ENCODE peak calls at places on chromosome 18, in four cellular contexts. W is upper lobe of left lung, R is A549, C is HepG2. U is an unnamed sample.

GRCh38 chr18:73340135-73340934 is 472.5 kb upstream of the NETO1 start:
- ATAC-seq in W (peak), R (peak), C (no peak), U (no peak)

GRCh38 chr18:21826196-21826595 is 85.6 kb downstream of the MIB1 start:
- ATAC-seq in W (no peak), R (no peak), C (no peak), U (no peak)

GRCh38 chr18:35084494-35085449 is 43.6 kb downstream of the MAPRE2 start:
- ATAC-seq in W (no peak), R (no peak), C (peak), U (no peak)

GRCh38 chr18:12851709-12852108 is 32.3 kb downstream of the PTPN2 start:
- ATAC-seq in W (no peak), R (no peak), C (no peak), U (no peak)

GRCh38 chr18:62954341-62954740 is 239.0 kb downstream of the PHLPP1 start:
- ATAC-seq in W (no peak), R (no peak), C (no peak), U (no peak)

GRCh38 chr18:43392168-43392567 is 114.9 kb upstream of the SYT4 start:
- ATAC-seq in W (no peak), R (no peak), C (no peak), U (no peak)

GRCh38 chr18:9290171-9290570 is 44.4 kb upstream of the TWSG1 start:
- ATAC-seq in W (no peak), R (no peak), C (no peak), U (no peak)

GRCh38 chr18:41072946-41073345 is 882.1 kb upstream of the PIK3C3 start:
- ATAC-seq in W (no peak), R (no peak), C (no peak), U (no peak)

GRCh38 chr18:55018602-55019001 is 59.3 kb upstream of the CCDC68 start:
- ATAC-seq in W (no peak), R (no peak), C (no peak), U (no peak)

GRCh38 chr18:24731158-24731557 is 270.7 kb downstream of the HRH4 start:
- ATAC-seq in W (no peak), R (no peak), C (no peak), U (no peak)

GRCh38 chr18:23387265-23387664 is 65.8 kb upstream of the RIOK3 start:
- ATAC-seq in W (no peak), R (no peak), C (no peak), U (no peak)

GRCh38 chr18:58668897-58669296 is 2.4 kb upstream of the MALT1 start:
- ATAC-seq in W (no peak), R (no peak), C (no peak), U (no peak)

GRCh38 chr18:10661333-10661732 is 135.5 kb downstream of the NAPG start:
- ATAC-seq in W (no peak), R (no peak), C (no peak), U (peak)

GRCh38 chr18:56651771-56652092 is 573 bp downstream of the WDR7 start:
- ATAC-seq in W (no peak), R (no peak), C (peak), U (no peak)

GRCh38 chr18:23574611-23575308 is 11.5 kb downstream of the NPC1 start:
- ATAC-seq in W (no peak), R (no peak), C (no peak), U (no peak)

GRCh38 chr18:31760695-31761094 is at the start of gene SLC25A52:
- ATAC-seq in W (no peak), R (no peak), C (no peak), U (no peak)

GRCh38 chr18:42758851-42759250 is 356.6 kb downstream of the RIT2 start:
- ATAC-seq in W (no peak), R (no peak), C (no peak), U (no peak)

GRCh38 chr18:59691046-59691395 is 6.2 kb downstream of the CCBE1 start:
- ATAC-seq in W (no peak), R (no peak), C (no peak), U (no peak)

GRCh38 chr18:35159782-35160181 is 81.1 kb upstream of the ZNF397 start:
- ATAC-seq in W (no peak), R (no peak), C (no peak), U (no peak)

GRCh38 chr18:58535340-58536186 is 93.3 kb downstream of the ALPK2 start:
- ATAC-seq in W (no peak), R (no peak), C (no peak), U (peak)

GRCh38 chr18:58337285-58337684 is 291.6 kb downstream of the ALPK2 start:
- ATAC-seq in W (no peak), R (no peak), C (no peak), U (no peak)

GRCh38 chr18:55337908-55338521 is 250.0 kb downstream of the TCF4 start:
- ATAC-seq in W (peak), R (no peak), C (no peak), U (peak)

GRCh38 chr18:45066868-45067267 is 386.2 kb downstream of the SETBP1 start:
- ATAC-seq in W (no peak), R (no peak), C (no peak), U (no peak)

GRCh38 chr18:21439453-21439852 is 161.1 kb downstream of the ESCO1 start:
- ATAC-seq in W (peak), R (peak), C (peak), U (peak)

GRCh38 chr18:58364867-58365533 is 263.9 kb downstream of the ALPK2 start:
- ATAC-seq in W (no peak), R (no peak), C (no peak), U (no peak)

GRCh38 chr18:35998967-35999366 is 26.5 kb downstream of the RMP24 start:
- ATAC-seq in W (no peak), R (peak), C (peak), U (no peak)

GRCh38 chr18:42024131-42024530 is 69.1 kb downstream of the PIK3C3 start:
- ATAC-seq in W (no peak), R (no peak), C (no peak), U (no peak)

GRCh38 chr18:74148543-74149070 is 284 bp downstream of the TIMM21 start:
- ATAC-seq in W (no peak), R (peak), C (no peak), U (no peak)

GRCh38 chr18:12420831-12421421 is 13.2 kb downstream of the PRELID3A start:
- ATAC-seq in W (no peak), R (no peak), C (peak), U (peak)

GRCh38 chr18:57784816-57785144 is 18.3 kb downstream of the ATP8B1 start:
- ATAC-seq in W (no peak), R (no peak), C (no peak), U (no peak)

GRCh38 chr18:25310045-25310444 is 41.9 kb downstream of the ZNF521 start:
- ATAC-seq in W (no peak), R (no peak), C (no peak), U (no peak)

GRCh38 chr18:14089781-14090180 is 42.5 kb downstream of the ZNF519 start:
- ATAC-seq in W (no peak), R (no peak), C (no peak), U (no peak)

GRCh38 chr18:75208055-75208835 is 694 bp downstream of the PTGR3 start:
- ATAC-seq in W (peak), R (peak), C (peak), U (peak)
- TF ChIP-seq POLR2A in W (no peak), R (no peak), C (no peak), U (no peak)

GRCh38 chr18:49560277-49561126 is 1.4 kb upstream of the LIPG start:
- ATAC-seq in W (no peak), R (peak), C (peak), U (no peak)
- TF ChIP-seq POLR2A in W (no peak), R (no peak), C (no peak), U (no peak)

GRCh38 chr18:49691177-49691608 is 122.1 kb downstream of the ACAA2 start:
- ATAC-seq in W (no peak), R (peak), C (no peak), U (no peak)

GRCh38 chr18:49681387-49681786 is 119.5 kb downstream of the LIPG start:
- ATAC-seq in W (no peak), R (no peak), C (peak), U (no peak)

GRCh38 chr18:49690307-49690706 is 123.0 kb downstream of the ACAA2 start:
- ATAC-seq in W (no peak), R (peak), C (no peak), U (no peak)

GRCh38 chr18:49682301-49683190 is 120.7 kb downstream of the LIPG start:
- ATAC-seq in W (no peak), R (no peak), C (peak), U (no peak)

GRCh38 chr18:49685231-49685942 is 123.5 kb downstream of the LIPG start:
- ATAC-seq in W (no peak), R (no peak), C (no peak), U (no peak)
- TF ChIP-seq POLR2A in W (no peak), R (no peak), C (no peak), U (no peak)

GRCh38 chr18:3625717-3626091 is 175.7 kb downstream of the TGIF1 start:
- ATAC-seq in W (no peak), R (no peak), C (no peak), U (no peak)

GRCh38 chr18:3626927-3627240 is 176.9 kb downstream of the TGIF1 start:
- ATAC-seq in W (no peak), R (no peak), C (no peak), U (no peak)

GRCh38 chr18:3624546-3624817 is 174.5 kb downstream of the TGIF1 start:
- ATAC-seq in W (no peak), R (no peak), C (no peak), U (no peak)

GRCh38 chr18:3624818-3625716 is 175.1 kb downstream of the TGIF1 start:
- ATAC-seq in W (peak), R (peak), C (no peak), U (peak)

DNA sequence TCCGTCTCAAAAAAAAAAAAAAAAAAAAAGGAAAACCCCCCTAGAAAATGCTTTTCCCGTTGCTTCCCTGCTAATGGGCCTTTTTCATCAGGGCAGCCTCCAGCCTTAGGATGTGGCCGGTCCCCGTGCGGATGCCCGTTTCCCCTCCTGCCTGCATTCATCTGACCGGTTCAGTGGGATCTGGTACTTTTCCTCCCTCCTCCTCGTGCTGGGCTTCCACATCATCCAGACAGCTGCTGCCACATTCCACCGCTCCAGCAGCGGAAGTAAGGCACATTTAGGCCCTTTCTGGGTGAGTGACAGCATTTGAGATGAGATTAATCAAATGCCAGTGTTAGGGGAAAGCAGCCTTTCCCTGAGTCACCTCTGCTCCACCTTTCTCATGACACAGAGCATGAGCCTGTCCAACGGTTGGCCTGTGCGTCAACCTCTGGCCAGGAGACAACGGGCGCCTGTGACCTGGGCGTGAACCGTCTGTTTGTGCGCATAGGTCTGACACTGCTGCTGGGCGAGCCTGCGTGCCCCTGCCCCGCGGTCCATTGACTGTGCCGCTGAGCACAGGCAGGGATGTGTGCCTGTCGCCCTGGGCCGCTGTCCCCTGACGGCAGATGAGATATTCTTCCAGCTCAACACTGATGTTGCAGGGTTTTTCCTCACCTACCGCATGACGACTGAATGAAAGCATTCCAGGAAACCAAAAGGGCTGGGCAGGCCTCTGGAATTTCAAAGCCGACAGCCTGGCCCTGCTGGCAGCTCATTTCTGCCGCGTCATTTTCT is 174.0 kb downstream of the TGIF1 start:
- ATAC-seq in W (peak), R (peak), C (peak), U (peak)
- TF ChIP-seq POLR2A in W (peak), R (peak), C (peak), U (no peak)

GRCh38 chr18:76399613-76400391 is 95.2 kb downstream of the ZNF516 start:
- ATAC-seq in W (no peak), R (peak), C (peak), U (no peak)

GRCh38 chr18:76396792-76397191 is 98.2 kb downstream of the ZNF516 start:
- ATAC-seq in W (no peak), R (no peak), C (no peak), U (no peak)

GRCh38 chr18:76398899-76399612 is 96.0 kb downstream of the ZNF516 start:
- ATAC-seq in W (peak), R (peak), C (peak), U (peak)

GRCh38 chr18:76397631-76398030 is 97.4 kb downstream of the ZNF516 start:
- ATAC-seq in W (no peak), R (no peak), C (no peak), U (no peak)

GRCh38 chr18:76398295-76398694 is 96.7 kb downstream of the ZNF516 start:
- ATAC-seq in W (no peak), R (no peak), C (no peak), U (no peak)
- TF ChIP-seq POLR2A in W (no peak), R (no peak), C (no peak), U (no peak)

GRCh38 chr18:46720521-46720920 is 36.3 kb downstream of the ST8SIA5 start:
- ATAC-seq in W (no peak), R (no peak), C (no peak), U (no peak)

GRCh38 chr18:46720092-46720491 is 36.8 kb downstream of the ST8SIA5 start:
- ATAC-seq in W (no peak), R (no peak), C (no peak), U (no peak)

GRCh38 chr18:46719388-46719787 is 37.5 kb downstream of the ST8SIA5 start:
- ATAC-seq in W (no peak), R (no peak), C (no peak), U (no peak)

GRCh38 chr18:46716827-46717226 is 40.0 kb downstream of the ST8SIA5 start:
- ATAC-seq in W (no peak), R (no peak), C (no peak), U (no peak)

DNA sequence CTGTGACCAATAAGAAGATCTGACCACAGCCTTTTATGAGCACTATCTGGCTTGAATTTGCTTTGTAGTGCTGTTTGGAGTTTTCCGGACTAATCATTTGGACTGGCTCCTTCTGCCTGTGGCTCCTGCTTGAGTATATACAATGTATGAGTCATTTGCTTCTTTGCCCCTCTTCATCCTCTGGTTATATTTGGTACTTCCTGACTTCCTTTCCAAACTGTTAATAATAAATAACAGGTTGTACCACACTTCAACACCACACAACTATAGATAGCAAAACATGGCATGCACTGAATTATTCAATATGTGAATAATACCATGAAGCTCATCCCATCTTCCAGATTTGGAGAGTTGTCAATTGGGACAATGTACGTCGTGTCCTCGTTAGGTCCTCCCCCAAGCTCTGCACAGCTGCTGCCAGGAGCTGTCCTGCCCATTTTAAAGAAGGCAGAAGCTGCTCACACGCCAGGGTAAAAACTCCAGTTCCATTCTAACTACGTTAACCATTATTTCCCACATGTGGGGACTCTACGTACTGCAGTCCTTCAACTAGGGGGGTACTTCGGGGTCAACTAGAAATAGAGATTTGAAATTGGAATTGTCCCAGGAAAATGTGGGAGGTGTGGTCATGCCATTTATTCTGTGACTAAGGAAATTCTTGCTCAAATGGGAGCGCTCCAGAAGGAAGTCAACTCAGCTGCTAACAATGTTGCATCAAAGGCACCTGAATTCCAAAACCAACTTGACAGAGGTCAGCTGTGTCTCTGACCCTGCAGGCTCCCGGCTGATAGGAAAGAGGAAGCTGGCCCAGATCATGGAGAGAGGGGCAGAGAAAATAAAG is 38.1 kb downstream of the ST8SIA5 start:
- ATAC-seq in W (no peak), R (peak), C (no peak), U (no peak)
- TF ChIP-seq POLR2A in W (no peak), R (no peak), C (no peak), U (no peak)

GRCh38 chr18:37483984-37484892 is 81.4 kb downstream of the CELF4 start:
- ATAC-seq in W (no peak), R (no peak), C (no peak), U (no peak)
- TF ChIP-seq POLR2A in W (no peak), R (no peak), C (no peak), U (no peak)